ENCODE peak calls at places on chromosomes 1 and 21, in ten cellular contexts. One of them, this sample, is unnamed.

GRCh38 chr1:7232936-7233540 is 447.8 kb downstream of the CAMTA1 start:
- DNase-seq in NCI-H1092 treated with DMSO at 0.1 percent for 48 hours: no peak
- DNase-seq in CD4-positive, alpha-beta T cell: no peak
- DNase-seq in stimulated activated CD8-positive, alpha-beta memory T cell treated with anti-CD3 and anti-CD28 coated beads, Interleukin-4, amount 100 ng/mL, for 24 hours: no peak
- DNase-seq in GM04504: no peak
- DNase-seq in choroid plexus epithelial cell: no peak
- DNase-seq in sciatic nerve: no peak
- DNase-seq in H4: no peak
- DNase-seq in hepatocyte: no peak
- DNase-seq in uterus: no peak
- DNase-seq in this sample: no peak

GRCh38 chr1:81230983-81231728 is 569.6 kb upstream of the ADGRL2 start:
- DNase-seq in NCI-H1092 treated with DMSO at 0.1 percent for 48 hours: no peak
- DNase-seq in CD4-positive, alpha-beta T cell: no peak
- DNase-seq in choroid plexus epithelial cell: no peak
- DNase-seq in uterus: no peak
- DNase-seq in sciatic nerve: no peak
- DNase-seq in hepatocyte: no peak
- DNase-seq in stimulated activated CD8-positive, alpha-beta memory T cell treated with anti-CD3 and anti-CD28 coated beads, Interleukin-4, amount 100 ng/mL, for 24 hours: no peak
- DNase-seq in H4: no peak
- DNase-seq in GM04504: no peak
- DNase-seq in this sample: peak

GRCh38 chr1:24027838-24028468 is 47.8 kb upstream of the SRSF10 start:
- DNase-seq in stimulated activated CD8-positive, alpha-beta memory T cell treated with anti-CD3 and anti-CD28 coated beads, Interleukin-4, amount 100 ng/mL, for 24 hours: no peak
- DNase-seq in NCI-H1092 treated with DMSO at 0.1 percent for 48 hours: peak
- DNase-seq in hepatocyte: peak
- DNase-seq in H4: peak
- DNase-seq in GM04504: no peak
- DNase-seq in CD4-positive, alpha-beta T cell: no peak
- DNase-seq in sciatic nerve: no peak
- DNase-seq in choroid plexus epithelial cell: peak
- DNase-seq in uterus: no peak
- DNase-seq in this sample: peak

GRCh38 chr1:199182151-199182843 is 543.5 kb downstream of the PTPRC start:
- DNase-seq in H4: no peak
- DNase-seq in NCI-H1092 treated with DMSO at 0.1 percent for 48 hours: no peak
- DNase-seq in choroid plexus epithelial cell: peak
- DNase-seq in GM04504: no peak
- DNase-seq in uterus: no peak
- DNase-seq in hepatocyte: no peak
- DNase-seq in CD4-positive, alpha-beta T cell: no peak
- DNase-seq in sciatic nerve: no peak
- DNase-seq in stimulated activated CD8-positive, alpha-beta memory T cell treated with anti-CD3 and anti-CD28 coated beads, Interleukin-4, amount 100 ng/mL, for 24 hours: no peak
- DNase-seq in this sample: no peak

GRCh38 chr1:78157162-78157561 is 111.4 kb downstream of the GIPC2 start:
- DNase-seq in NCI-H1092 treated with DMSO at 0.1 percent for 48 hours: no peak
- DNase-seq in hepatocyte: no peak
- DNase-seq in choroid plexus epithelial cell: peak
- DNase-seq in CD4-positive, alpha-beta T cell: no peak
- DNase-seq in uterus: no peak
- DNase-seq in H4: no peak
- DNase-seq in stimulated activated CD8-positive, alpha-beta memory T cell treated with anti-CD3 and anti-CD28 coated beads, Interleukin-4, amount 100 ng/mL, for 24 hours: no peak
- DNase-seq in GM04504: peak
- DNase-seq in sciatic nerve: no peak
- DNase-seq in this sample: no peak

GRCh38 chr1:23395162-23395724 is 25.6 kb upstream of the ZNF436 start:
- DNase-seq in H4: no peak
- DNase-seq in stimulated activated CD8-positive, alpha-beta memory T cell treated with anti-CD3 and anti-CD28 coated beads, Interleukin-4, amount 100 ng/mL, for 24 hours: no peak
- DNase-seq in CD4-positive, alpha-beta T cell: no peak
- DNase-seq in choroid plexus epithelial cell: no peak
- DNase-seq in GM04504: no peak
- DNase-seq in uterus: no peak
- DNase-seq in NCI-H1092 treated with DMSO at 0.1 percent for 48 hours: no peak
- DNase-seq in hepatocyte: no peak
- DNase-seq in sciatic nerve: no peak
- DNase-seq in this sample: no peak

GRCh38 chr1:98046031-98046641 is 125.3 kb upstream of the DPYD start:
- DNase-seq in choroid plexus epithelial cell: peak
- DNase-seq in hepatocyte: peak
- DNase-seq in NCI-H1092 treated with DMSO at 0.1 percent for 48 hours: peak
- DNase-seq in uterus: no peak
- DNase-seq in GM04504: peak
- DNase-seq in H4: no peak
- DNase-seq in sciatic nerve: peak
- DNase-seq in stimulated activated CD8-positive, alpha-beta memory T cell treated with anti-CD3 and anti-CD28 coated beads, Interleukin-4, amount 100 ng/mL, for 24 hours: no peak
- DNase-seq in CD4-positive, alpha-beta T cell: no peak
- DNase-seq in this sample: peak

GRCh38 chr1:20212685-20213331 is 26.5 kb upstream of the PLA2G2C start:
- DNase-seq in stimulated activated CD8-positive, alpha-beta memory T cell treated with anti-CD3 and anti-CD28 coated beads, Interleukin-4, amount 100 ng/mL, for 24 hours: peak
- DNase-seq in H4: peak
- DNase-seq in GM04504: peak
- DNase-seq in sciatic nerve: peak
- DNase-seq in uterus: peak
- DNase-seq in choroid plexus epithelial cell: peak
- DNase-seq in NCI-H1092 treated with DMSO at 0.1 percent for 48 hours: peak
- DNase-seq in CD4-positive, alpha-beta T cell: peak
- DNase-seq in hepatocyte: peak
- DNase-seq in this sample: peak

GRCh38 chr1:23657659-23658275 is 33.8 kb upstream of the RPL11 start:
- DNase-seq in hepatocyte: peak
- DNase-seq in choroid plexus epithelial cell: peak
- DNase-seq in stimulated activated CD8-positive, alpha-beta memory T cell treated with anti-CD3 and anti-CD28 coated beads, Interleukin-4, amount 100 ng/mL, for 24 hours: peak
- DNase-seq in GM04504: no peak
- DNase-seq in H4: peak
- DNase-seq in NCI-H1092 treated with DMSO at 0.1 percent for 48 hours: peak
- DNase-seq in CD4-positive, alpha-beta T cell: peak
- DNase-seq in sciatic nerve: peak
- DNase-seq in uterus: no peak
- DNase-seq in this sample: peak

GRCh38 chr21:45825209-45825602 is 156.4 kb upstream of the COL6A1 start:
- DNase-seq in stimulated activated CD8-positive, alpha-beta memory T cell treated with anti-CD3 and anti-CD28 coated beads, Interleukin-4, amount 100 ng/mL, for 24 hours: no peak
- DNase-seq in uterus: peak
- DNase-seq in NCI-H1092 treated with DMSO at 0.1 percent for 48 hours: no peak
- DNase-seq in CD4-positive, alpha-beta T cell: no peak
- DNase-seq in H4: no peak
- DNase-seq in sciatic nerve: no peak
- DNase-seq in GM04504: no peak
- DNase-seq in choroid plexus epithelial cell: no peak
- DNase-seq in hepatocyte: no peak
- DNase-seq in this sample: no peak

GRCh38 chr1:19484338-19484792 is 974 bp downstream of the CAPZB start:
- DNase-seq in choroid plexus epithelial cell: no peak
- DNase-seq in CD4-positive, alpha-beta T cell: peak
- DNase-seq in GM04504: no peak
- DNase-seq in H4: no peak
- DNase-seq in hepatocyte: peak
- DNase-seq in stimulated activated CD8-positive, alpha-beta memory T cell treated with anti-CD3 and anti-CD28 coated beads, Interleukin-4, amount 100 ng/mL, for 24 hours: no peak
- DNase-seq in uterus: no peak
- DNase-seq in NCI-H1092 treated with DMSO at 0.1 percent for 48 hours: no peak
- DNase-seq in sciatic nerve: no peak
- DNase-seq in this sample: no peak

GRCh38 chr1:9143250-9143649 is 14.3 kb upstream of the GPR157 start:
- DNase-seq in NCI-H1092 treated with DMSO at 0.1 percent for 48 hours: no peak
- DNase-seq in CD4-positive, alpha-beta T cell: no peak
- DNase-seq in uterus: no peak
- DNase-seq in stimulated activated CD8-positive, alpha-beta memory T cell treated with anti-CD3 and anti-CD28 coated beads, Interleukin-4, amount 100 ng/mL, for 24 hours: no peak
- DNase-seq in choroid plexus epithelial cell: peak
- DNase-seq in sciatic nerve: no peak
- DNase-seq in GM04504: peak
- DNase-seq in hepatocyte: no peak
- DNase-seq in H4: peak
- DNase-seq in this sample: no peak

GRCh38 chr1:62029704-62030103 is 164.9 kb upstream of the L1TD1 start:
- DNase-seq in NCI-H1092 treated with DMSO at 0.1 percent for 48 hours: no peak
- DNase-seq in sciatic nerve: no peak
- DNase-seq in stimulated activated CD8-positive, alpha-beta memory T cell treated with anti-CD3 and anti-CD28 coated beads, Interleukin-4, amount 100 ng/mL, for 24 hours: no peak
- DNase-seq in GM04504: no peak
- DNase-seq in choroid plexus epithelial cell: no peak
- DNase-seq in CD4-positive, alpha-beta T cell: no peak
- DNase-seq in hepatocyte: no peak
- DNase-seq in H4: no peak
- DNase-seq in uterus: no peak
- DNase-seq in this sample: no peak

GRCh38 chr1:15110867-15111230 is 42.7 kb upstream of the TMEM51 start:
- DNase-seq in sciatic nerve: no peak
- DNase-seq in GM04504: no peak
- DNase-seq in hepatocyte: no peak
- DNase-seq in uterus: no peak
- DNase-seq in CD4-positive, alpha-beta T cell: no peak
- DNase-seq in NCI-H1092 treated with DMSO at 0.1 percent for 48 hours: no peak
- DNase-seq in choroid plexus epithelial cell: no peak
- DNase-seq in stimulated activated CD8-positive, alpha-beta memory T cell treated with anti-CD3 and anti-CD28 coated beads, Interleukin-4, amount 100 ng/mL, for 24 hours: no peak
- DNase-seq in H4: no peak
- DNase-seq in this sample: no peak

GRCh38 chr1:171226757-171227370 is 21.4 kb upstream of the FMO1 start:
- DNase-seq in sciatic nerve: no peak
- DNase-seq in NCI-H1092 treated with DMSO at 0.1 percent for 48 hours: peak
- DNase-seq in choroid plexus epithelial cell: peak
- DNase-seq in stimulated activated CD8-positive, alpha-beta memory T cell treated with anti-CD3 and anti-CD28 coated beads, Interleukin-4, amount 100 ng/mL, for 24 hours: no peak
- DNase-seq in CD4-positive, alpha-beta T cell: no peak
- DNase-seq in uterus: peak
- DNase-seq in hepatocyte: peak
- DNase-seq in GM04504: no peak
- DNase-seq in H4: peak
- DNase-seq in this sample: peak

GRCh38 chr1:243505986-243506689 is 250.3 kb downstream of the SDCCAG8 start:
- DNase-seq in hepatocyte: no peak
- DNase-seq in GM04504: no peak
- DNase-seq in uterus: no peak
- DNase-seq in H4: no peak
- DNase-seq in CD4-positive, alpha-beta T cell: no peak
- DNase-seq in sciatic nerve: no peak
- DNase-seq in choroid plexus epithelial cell: no peak
- DNase-seq in stimulated activated CD8-positive, alpha-beta memory T cell treated with anti-CD3 and anti-CD28 coated beads, Interleukin-4, amount 100 ng/mL, for 24 hours: no peak
- DNase-seq in NCI-H1092 treated with DMSO at 0.1 percent for 48 hours: no peak
- DNase-seq in this sample: no peak

GRCh38 chr1:160723332-160723731 is 11.7 kb upstream of the CD48 start:
- DNase-seq in sciatic nerve: no peak
- DNase-seq in hepatocyte: no peak
- DNase-seq in NCI-H1092 treated with DMSO at 0.1 percent for 48 hours: no peak
- DNase-seq in GM04504: no peak
- DNase-seq in stimulated activated CD8-positive, alpha-beta memory T cell treated with anti-CD3 and anti-CD28 coated beads, Interleukin-4, amount 100 ng/mL, for 24 hours: no peak
- DNase-seq in H4: no peak
- DNase-seq in uterus: no peak
- DNase-seq in CD4-positive, alpha-beta T cell: no peak
- DNase-seq in choroid plexus epithelial cell: no peak
- DNase-seq in this sample: no peak

GRCh38 chr1:20829531-20829930 is 42.4 kb upstream of the HP1BP3 start:
- DNase-seq in uterus: no peak
- DNase-seq in CD4-positive, alpha-beta T cell: no peak
- DNase-seq in stimulated activated CD8-positive, alpha-beta memory T cell treated with anti-CD3 and anti-CD28 coated beads, Interleukin-4, amount 100 ng/mL, for 24 hours: no peak
- DNase-seq in H4: no peak
- DNase-seq in sciatic nerve: no peak
- DNase-seq in hepatocyte: no peak
- DNase-seq in NCI-H1092 treated with DMSO at 0.1 percent for 48 hours: no peak
- DNase-seq in choroid plexus epithelial cell: no peak
- DNase-seq in GM04504: no peak
- DNase-seq in this sample: no peak

GRCh38 chr21:41560701-41561158 is 52.8 kb upstream of the TMPRSS2 start:
- DNase-seq in H4: no peak
- DNase-seq in CD4-positive, alpha-beta T cell: no peak
- DNase-seq in uterus: no peak
- DNase-seq in sciatic nerve: no peak
- DNase-seq in choroid plexus epithelial cell: no peak
- DNase-seq in hepatocyte: peak
- DNase-seq in GM04504: no peak
- DNase-seq in stimulated activated CD8-positive, alpha-beta memory T cell treated with anti-CD3 and anti-CD28 coated beads, Interleukin-4, amount 100 ng/mL, for 24 hours: no peak
- DNase-seq in NCI-H1092 treated with DMSO at 0.1 percent for 48 hours: no peak
- DNase-seq in this sample: peak

GRCh38 chr1:47911424-47911823 is 85.8 kb downstream of the TRABD2B start:
- DNase-seq in H4: no peak
- DNase-seq in GM04504: no peak
- DNase-seq in hepatocyte: no peak
- DNase-seq in choroid plexus epithelial cell: no peak
- DNase-seq in uterus: no peak
- DNase-seq in NCI-H1092 treated with DMSO at 0.1 percent for 48 hours: no peak
- DNase-seq in CD4-positive, alpha-beta T cell: no peak
- DNase-seq in stimulated activated CD8-positive, alpha-beta memory T cell treated with anti-CD3 and anti-CD28 coated beads, Interleukin-4, amount 100 ng/mL, for 24 hours: no peak
- DNase-seq in sciatic nerve: no peak
- DNase-seq in this sample: no peak

GRCh38 chr1:14972107-14972506 is 181.4 kb upstream of the TMEM51 start:
- DNase-seq in CD4-positive, alpha-beta T cell: no peak
- DNase-seq in H4: no peak
- DNase-seq in uterus: no peak
- DNase-seq in NCI-H1092 treated with DMSO at 0.1 percent for 48 hours: no peak
- DNase-seq in choroid plexus epithelial cell: no peak
- DNase-seq in sciatic nerve: no peak
- DNase-seq in hepatocyte: no peak
- DNase-seq in stimulated activated CD8-positive, alpha-beta memory T cell treated with anti-CD3 and anti-CD28 coated beads, Interleukin-4, amount 100 ng/mL, for 24 hours: no peak
- DNase-seq in GM04504: no peak
- DNase-seq in this sample: no peak

GRCh38 chr1:89660086-89660946 is 27.4 kb downstream of the LRRC8C start:
- DNase-seq in NCI-H1092 treated with DMSO at 0.1 percent for 48 hours: no peak
- DNase-seq in stimulated activated CD8-positive, alpha-beta memory T cell treated with anti-CD3 and anti-CD28 coated beads, Interleukin-4, amount 100 ng/mL, for 24 hours: no peak
- DNase-seq in hepatocyte: no peak
- DNase-seq in uterus: no peak
- DNase-seq in GM04504: peak
- DNase-seq in H4: no peak
- DNase-seq in CD4-positive, alpha-beta T cell: no peak
- DNase-seq in choroid plexus epithelial cell: no peak
- DNase-seq in sciatic nerve: no peak
- DNase-seq in this sample: no peak

GRCh38 chr1:237041795-237042466 is at the start of gene RYR2:
- DNase-seq in choroid plexus epithelial cell: peak
- DNase-seq in NCI-H1092 treated with DMSO at 0.1 percent for 48 hours: peak
- DNase-seq in uterus: no peak
- DNase-seq in stimulated activated CD8-positive, alpha-beta memory T cell treated with anti-CD3 and anti-CD28 coated beads, Interleukin-4, amount 100 ng/mL, for 24 hours: no peak
- DNase-seq in CD4-positive, alpha-beta T cell: no peak
- DNase-seq in hepatocyte: peak
- DNase-seq in sciatic nerve: no peak
- DNase-seq in GM04504: no peak
- DNase-seq in H4: no peak
- DNase-seq in this sample: no peak

GRCh38 chr1:180643693-180644092 is 11.9 kb downstream of the XPR1 start:
- DNase-seq in CD4-positive, alpha-beta T cell: no peak
- DNase-seq in NCI-H1092 treated with DMSO at 0.1 percent for 48 hours: peak
- DNase-seq in uterus: no peak
- DNase-seq in sciatic nerve: no peak
- DNase-seq in hepatocyte: no peak
- DNase-seq in GM04504: no peak
- DNase-seq in stimulated activated CD8-positive, alpha-beta memory T cell treated with anti-CD3 and anti-CD28 coated beads, Interleukin-4, amount 100 ng/mL, for 24 hours: no peak
- DNase-seq in choroid plexus epithelial cell: peak
- DNase-seq in H4: no peak
- DNase-seq in this sample: no peak

GRCh38 chr1:109490029-109490933 is 3.6 kb upstream of the CYB561D1 start:
- DNase-seq in sciatic nerve: peak
- DNase-seq in uterus: peak
- DNase-seq in GM04504: peak
- DNase-seq in CD4-positive, alpha-beta T cell: peak
- DNase-seq in hepatocyte: peak
- DNase-seq in choroid plexus epithelial cell: peak
- DNase-seq in stimulated activated CD8-positive, alpha-beta memory T cell treated with anti-CD3 and anti-CD28 coated beads, Interleukin-4, amount 100 ng/mL, for 24 hours: peak
- DNase-seq in NCI-H1092 treated with DMSO at 0.1 percent for 48 hours: peak
- DNase-seq in H4: peak
- DNase-seq in this sample: peak

GRCh38 chr1:6577831-6578525 is 1.8 kb upstream of the ZBTB48 start:
- DNase-seq in stimulated activated CD8-positive, alpha-beta memory T cell treated with anti-CD3 and anti-CD28 coated beads, Interleukin-4, amount 100 ng/mL, for 24 hours: no peak
- DNase-seq in choroid plexus epithelial cell: no peak
- DNase-seq in CD4-positive, alpha-beta T cell: no peak
- DNase-seq in sciatic nerve: no peak
- DNase-seq in GM04504: no peak
- DNase-seq in uterus: no peak
- DNase-seq in hepatocyte: no peak
- DNase-seq in NCI-H1092 treated with DMSO at 0.1 percent for 48 hours: no peak
- DNase-seq in H4: no peak
- DNase-seq in this sample: no peak

GRCh38 chr1:1285618-1286311 is 5.5 kb downstream of the SCNN1D start:
- DNase-seq in stimulated activated CD8-positive, alpha-beta memory T cell treated with anti-CD3 and anti-CD28 coated beads, Interleukin-4, amount 100 ng/mL, for 24 hours: no peak
- DNase-seq in GM04504: no peak
- DNase-seq in uterus: no peak
- DNase-seq in H4: no peak
- DNase-seq in sciatic nerve: no peak
- DNase-seq in choroid plexus epithelial cell: no peak
- DNase-seq in hepatocyte: no peak
- DNase-seq in CD4-positive, alpha-beta T cell: no peak
- DNase-seq in NCI-H1092 treated with DMSO at 0.1 percent for 48 hours: no peak
- DNase-seq in this sample: peak

GRCh38 chr1:32896451-32896850 is 4.7 kb downstream of the TMEM54 start:
- DNase-seq in sciatic nerve: no peak
- DNase-seq in choroid plexus epithelial cell: no peak
- DNase-seq in uterus: no peak
- DNase-seq in NCI-H1092 treated with DMSO at 0.1 percent for 48 hours: no peak
- DNase-seq in GM04504: no peak
- DNase-seq in stimulated activated CD8-positive, alpha-beta memory T cell treated with anti-CD3 and anti-CD28 coated beads, Interleukin-4, amount 100 ng/mL, for 24 hours: no peak
- DNase-seq in hepatocyte: no peak
- DNase-seq in CD4-positive, alpha-beta T cell: no peak
- DNase-seq in H4: no peak
- DNase-seq in this sample: no peak